ENCODE peak calls at places on chromosomes 5 and 9, in ten cellular contexts. Q is stimulated activated CD4-positive, alpha-beta T cell treated with anti-CD3 and anti-CD28 coated beads, TNF-alpha, amount 100 ng/mL, for 24 hours; S is T-helper 2 cell; T is CD8-positive, alpha-beta memory T cell; V is K562; P is NCI-H1436; O is GDM1; C is EH; F is GM23248; X is Calu3. D is an unnamed sample.
A peak's percentile ranks its signal among the peaks of the same experiment; 100 is the strongest.

GRCh38 chr5:156103116-156103860 is 223.7 kb upstream of the SGCD start:
- DNase-seq in Q (no peak), S (no peak), T (no peak), V (no peak), P (no peak), O (no peak), C (no peak), F (peak; percentile 70), X (no peak), D (no peak)

GRCh38 chr9:109206670-109207069 is 39.6 kb upstream of the FRRS1L start:
- DNase-seq in Q (no peak), S (no peak), T (no peak), V (no peak), P (no peak), O (no peak), C (peak; percentile 15), F (peak; percentile 33), X (no peak), D (peak; percentile 22)

GRCh38 chr9:97768731-97769130 is 71.6 kb upstream of the XPA start:
- DNase-seq in Q (no peak), S (no peak), T (no peak), V (no peak), P (no peak), O (no peak), C (peak; percentile 87), F (peak; percentile 91), X (no peak), D (no peak)

GRCh38 chr9:93223241-93224180 is 39.6 kb downstream of the WNK2 start:
- DNase-seq in Q (no peak), S (no peak), T (no peak), V (no peak), P (no peak), O (no peak), C (peak; percentile 83), F (peak; percentile 82), X (peak; percentile 88), D (no peak)

GRCh38 chr5:97019435-97020117 is 83.7 kb downstream of the LNPEP start:
- DNase-seq in Q (no peak), S (no peak), T (no peak), V (no peak), P (no peak), O (no peak), C (peak; percentile 54), F (peak; percentile 28), X (no peak), D (no peak)

GRCh38 chr9:91799113-91799735 is 150.8 kb downstream of the ROR2 start:
- DNase-seq in Q (no peak), S (no peak), T (no peak), V (no peak), P (no peak), O (no peak), C (no peak), F (no peak), X (no peak), D (no peak)

GRCh38 chr9:87594218-87594617 is 96.6 kb downstream of the DAPK1 start:
- DNase-seq in Q (no peak), S (no peak), T (no peak), V (no peak), P (no peak), O (no peak), C (peak; percentile 14), F (peak; percentile 23), X (no peak), D (no peak)

GRCh38 chr5:178360231-178360925 is 127.8 kb upstream of the PHYKPL start:
- DNase-seq in Q (no peak), S (no peak), T (no peak), V (no peak), P (no peak), O (no peak), C (no peak), F (no peak), X (no peak), D (no peak)

GRCh38 chr5:57845025-57845424 is 362.4 kb upstream of the ACTBL2 start:
- DNase-seq in Q (no peak), S (no peak), T (no peak), V (no peak), P (no peak), O (no peak), C (no peak), F (no peak), X (no peak), D (no peak)

GRCh38 chr9:123769723-123770122 is 160.2 kb downstream of the DENND1A start:
- DNase-seq in Q (no peak), S (no peak), T (no peak), V (no peak), P (no peak), O (no peak), C (no peak), F (peak; percentile 8), X (no peak), D (no peak)

GRCh38 chr9:22102347-22103053 is 93.4 kb upstream of the CDKN2B start:
- DNase-seq in Q (no peak), S (no peak), T (no peak), V (no peak), P (no peak), O (no peak), C (no peak), F (no peak), X (no peak), D (no peak)

GRCh38 chr9:76926324-76926731 is 20.4 kb upstream of the PRUNE2 start:
- DNase-seq in Q (no peak), S (no peak), T (no peak), V (no peak), P (no peak), O (no peak), C (peak; percentile 92), F (peak; percentile 96), X (no peak), D (no peak)